ENCODE peak calls at places on chromosomes 11 and 22, in six cellular contexts. Z is lower leg skin; O is AG10803; W is CD8-positive, alpha-beta T cell; J is A549; D is tibial artery. X is an unnamed sample.

GRCh38 chr11:73143126-73143838 is 1.2 kb upstream of the FCHSD2 start:
- DNase-seq in Z (peak), O (no peak), W (no peak), J (no peak), D (no peak), X (no peak)

GRCh38 chr11:27718853-27719574 is 18.8 kb upstream of the BDNF start:
- DNase-seq in Z (no peak), O (peak), W (no peak), J (peak), D (peak), X (peak)

GRCh38 chr11:2302280-2302843 is 549 bp downstream of the TSPAN32 start:
- DNase-seq in Z (peak), O (no peak), W (no peak), J (no peak), D (no peak), X (no peak)

GRCh38 chr11:45657496-45658260 is 7.7 kb downstream of the CHST1 start:
- DNase-seq in Z (peak), O (no peak), W (no peak), J (no peak), D (no peak), X (no peak)

GRCh38 chr11:78419327-78419726 is 1.7 kb upstream of the GAB2 start:
- DNase-seq in Z (peak), O (peak), W (no peak), J (peak), D (peak), X (peak)

GRCh38 chr11:88338223-88338661 is 706 bp upstream of the CTSC start:
- DNase-seq in Z (no peak), O (peak), W (peak), J (peak), D (peak), X (peak)

GRCh38 chr11:124669193-124669592 is 4.3 kb downstream of the SIAE start:
- DNase-seq in Z (no peak), O (peak), W (peak), J (peak), D (no peak), X (peak)

GRCh38 chr11:100739636-100740035 is 52.5 kb downstream of the ARHGAP42 start:
- DNase-seq in Z (no peak), O (peak), W (no peak), J (no peak), D (no peak), X (peak)

GRCh38 chr11:8282621-8283509 is 19.2 kb upstream of the LMO1 start:
- DNase-seq in Z (peak), O (no peak), W (no peak), J (no peak), D (peak), X (no peak)

GRCh38 chr22:40621309-40622151 is 15.0 kb downstream of the MRTFA start:
- DNase-seq in Z (no peak), O (no peak), W (no peak), J (no peak), D (no peak), X (no peak)

GRCh38 chr11:93290061-93290460 is 40.5 kb upstream of the DEUP1 start:
- DNase-seq in Z (no peak), O (no peak), W (no peak), J (no peak), D (no peak), X (no peak)

GRCh38 chr11:76637491-76638266 is 32.9 kb downstream of the LRRC32 start:
- DNase-seq in Z (peak), O (no peak), W (no peak), J (no peak), D (peak), X (no peak)

GRCh38 chr11:44261800-44262591 is 47.9 kb downstream of the ALX4 start:
- DNase-seq in Z (peak), O (no peak), W (no peak), J (no peak), D (no peak), X (no peak)

GRCh38 chr11:33701831-33702230 is 1.2 kb upstream of the C11orf91 start:
- DNase-seq in Z (no peak), O (peak), W (no peak), J (no peak), D (no peak), X (peak)

GRCh38 chr22:36904260-36904659 is 9.2 kb upstream of the CSF2RB start:
- DNase-seq in Z (no peak), O (no peak), W (no peak), J (no peak), D (no peak), X (no peak)

GRCh38 chr22:26333088-26333800 is 95.8 kb upstream of the ASPHD2 start:
- DNase-seq in Z (no peak), O (no peak), W (no peak), J (no peak), D (no peak), X (no peak)

GRCh38 chr22:49959782-49960158 is 802 bp upstream of the PIM3 start:
- DNase-seq in Z (no peak), O (peak), W (no peak), J (no peak), D (peak), X (no peak)

GRCh38 chr22:19811811-19812771 is 42.6 kb downstream of the GNB1L start:
- DNase-seq in Z (peak), O (no peak), W (no peak), J (no peak), D (peak), X (no peak)

GRCh38 chr22:31137721-31138120 is 2.6 kb downstream of the PLA2G3 start:
- DNase-seq in Z (no peak), O (no peak), W (no peak), J (no peak), D (no peak), X (no peak)

GRCh38 chr11:63504054-63504453 is 1.8 kb upstream of the LGALS12 start:
- DNase-seq in Z (no peak), O (no peak), W (no peak), J (no peak), D (no peak), X (no peak)

GRCh38 chr11:70501933-70502540 is 103.7 kb downstream of the CTTN start:
- DNase-seq in Z (no peak), O (no peak), W (no peak), J (no peak), D (no peak), X (no peak)

GRCh38 chr11:59666969-59667368 is 1.9 kb downstream of the PATL1 start:
- DNase-seq in Z (no peak), O (peak), W (no peak), J (no peak), D (no peak), X (peak)

DNA sequence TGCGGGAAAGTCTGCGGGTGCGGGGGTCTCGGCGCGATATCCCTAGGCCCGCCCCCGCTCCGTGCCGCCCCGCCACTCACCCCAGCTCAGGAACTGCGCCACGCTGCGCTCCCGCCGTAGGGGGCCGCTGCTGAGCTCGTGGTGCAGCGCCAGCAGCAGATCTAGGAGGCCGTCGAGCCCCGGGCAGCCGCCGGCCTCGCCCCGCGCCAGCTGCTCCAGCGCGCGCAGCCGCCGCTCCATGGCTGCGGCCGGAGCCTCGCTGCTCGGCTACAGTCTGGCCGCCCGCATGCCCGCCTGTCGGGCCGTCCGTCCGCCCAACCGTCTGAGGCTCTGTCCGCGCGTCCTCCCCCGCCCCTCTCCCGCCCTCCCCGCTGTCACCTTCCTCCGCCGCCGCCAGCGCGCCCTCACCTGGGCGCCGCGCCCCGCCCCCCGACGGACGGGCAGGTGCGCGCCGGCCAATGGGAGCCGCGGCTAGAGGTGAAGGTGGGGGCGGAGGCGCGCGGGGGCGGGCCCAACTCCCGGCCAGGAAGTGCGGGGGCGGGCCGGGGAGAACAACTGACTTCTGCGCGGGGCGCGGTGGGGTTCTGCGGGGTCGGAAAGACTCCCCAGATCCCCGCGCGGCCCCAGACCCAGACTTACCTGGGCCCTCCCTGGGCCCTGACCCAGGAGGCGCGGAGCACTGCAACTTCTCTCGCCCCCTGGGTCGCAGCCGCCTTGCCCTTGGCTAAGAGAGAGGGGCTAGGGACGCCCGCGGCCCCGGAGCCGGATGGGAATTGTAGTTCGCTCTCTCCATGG is at the start of gene CDC42BPG:
- DNase-seq in Z (no peak), O (peak), W (peak), J (peak), D (no peak), X (peak)
- H3K4me3 ChIP-seq in Z (peak), O (no peak), W (peak), J (peak), D (peak), X (peak)

GRCh38 chr11:131628739-131629138 is 258.3 kb downstream of the NTM start:
- DNase-seq in Z (no peak), O (no peak), W (no peak), J (no peak), D (no peak), X (no peak)

GRCh38 chr11:131633978-131634377 is 263.6 kb downstream of the NTM start:
- DNase-seq in Z (no peak), O (peak), W (no peak), J (no peak), D (no peak), X (no peak)

GRCh38 chr11:131626761-131627160 is 256.3 kb downstream of the NTM start:
- DNase-seq in Z (no peak), O (no peak), W (no peak), J (no peak), D (no peak), X (no peak)

GRCh38 chr11:131632971-131633370 is 262.6 kb downstream of the NTM start:
- DNase-seq in Z (no peak), O (no peak), W (no peak), J (no peak), D (no peak), X (no peak)

DNA sequence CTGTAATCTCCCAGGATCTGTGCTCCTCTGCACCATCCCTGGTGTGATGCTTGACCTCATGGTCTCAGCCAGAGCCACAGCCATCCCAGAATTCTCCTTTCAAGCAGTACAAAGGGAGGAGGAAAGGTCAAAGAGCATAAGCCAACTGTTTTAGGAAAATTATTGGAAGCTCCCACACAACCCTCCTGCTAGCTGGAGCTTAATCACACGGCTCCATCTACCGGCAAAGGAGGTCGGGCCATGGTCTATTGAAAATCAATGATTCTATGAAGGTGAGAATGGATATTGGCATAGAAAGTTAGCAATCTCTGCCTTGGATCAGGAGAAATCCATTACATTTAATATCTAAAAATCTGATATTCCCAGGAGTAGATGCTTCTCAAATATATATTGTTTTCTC is 259.5 kb downstream of the NTM start:
- DNase-seq in Z (no peak), O (no peak), W (no peak), J (no peak), D (no peak), X (no peak)
- TF ChIP-seq CTCF in Z (no peak), O (peak), W (no peak), J (no peak), D (no peak), X (peak)

DNA sequence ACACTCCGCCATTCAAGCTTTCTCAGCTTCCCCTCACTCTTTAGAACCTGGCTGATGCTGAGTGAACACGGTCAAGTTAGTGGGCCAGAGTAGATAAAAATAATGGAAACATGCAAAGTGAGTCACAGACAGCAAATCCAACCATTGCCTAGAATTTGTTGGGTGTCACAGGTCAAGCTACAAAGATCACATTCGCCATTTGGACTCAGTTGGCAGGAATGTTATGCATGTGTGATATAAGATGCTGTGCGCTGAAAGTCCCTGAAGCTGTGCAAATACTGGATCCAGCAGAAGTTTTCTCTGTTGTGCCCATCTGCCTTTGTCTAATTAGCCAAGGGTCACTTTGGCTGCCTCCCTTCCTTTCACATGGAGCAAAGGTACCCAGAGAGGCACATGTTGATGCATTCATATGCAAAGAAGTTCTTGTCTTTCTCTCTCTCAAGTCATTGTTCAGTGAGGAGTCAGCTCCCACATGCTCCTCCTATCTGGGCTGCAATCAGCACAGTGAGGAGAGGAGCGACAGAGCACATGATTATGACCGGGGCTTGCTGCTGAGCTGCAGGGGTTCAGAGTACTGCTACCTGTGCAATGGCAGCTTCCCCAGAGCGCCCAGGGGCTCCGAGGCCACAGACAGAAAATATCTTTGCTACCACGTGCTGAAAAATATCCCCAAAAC is 39.7 kb downstream of the FLI1 start:
- DNase-seq in Z (peak), O (no peak), W (no peak), J (no peak), D (no peak), X (peak)
- H3K4me3 ChIP-seq in Z (no peak), O (no peak), W (no peak), J (no peak), D (no peak), X (no peak)

GRCh38 chr11:121031167-121031566 is 7.3 kb downstream of the TBCEL start:
- DNase-seq in Z (no peak), O (no peak), W (no peak), J (no peak), D (no peak), X (no peak)

GRCh38 chr11:121035169-121035755 is 11.4 kb downstream of the TBCEL start:
- DNase-seq in Z (no peak), O (peak), W (no peak), J (no peak), D (no peak), X (no peak)

GRCh38 chr11:121033635-121034034 is 9.7 kb downstream of the TBCEL start:
- DNase-seq in Z (no peak), O (no peak), W (no peak), J (no peak), D (no peak), X (no peak)

GRCh38 chr11:121029813-121030445 is 6.0 kb downstream of the TBCEL start:
- DNase-seq in Z (no peak), O (no peak), W (no peak), J (no peak), D (no peak), X (no peak)

DNA sequence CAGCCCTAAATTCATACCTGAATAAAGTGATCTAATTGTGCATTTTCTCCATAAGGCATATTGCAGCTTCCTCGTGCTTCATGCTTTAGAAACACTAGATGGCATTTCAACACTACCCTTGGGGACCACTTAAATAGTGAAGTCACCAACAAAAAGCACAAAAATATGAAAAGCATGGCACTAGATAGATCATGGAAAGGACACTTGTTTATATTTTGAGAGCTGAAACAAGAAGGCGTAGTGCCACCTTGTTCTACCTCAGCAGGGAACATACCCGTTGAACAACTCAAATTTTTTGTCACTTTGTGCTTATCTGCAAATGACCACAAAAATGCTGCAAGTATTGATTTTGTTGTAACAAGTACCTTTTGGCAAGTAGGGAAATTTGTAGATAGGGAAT is 8.6 kb downstream of the TBCEL start:
- DNase-seq in Z (no peak), O (no peak), W (no peak), J (no peak), D (no peak), X (no peak)
- TF ChIP-seq CTCF in Z (no peak), O (no peak), W (no peak), J (no peak), D (no peak), X (no peak)

GRCh38 chr11:131649861-131650260 is 279.4 kb downstream of the NTM start:
- DNase-seq in Z (no peak), O (no peak), W (no peak), J (no peak), D (no peak), X (no peak)
- H3K4me3 ChIP-seq in Z (no peak), O (no peak), W (no peak), J (no peak), D (no peak), X (no peak)

DNA sequence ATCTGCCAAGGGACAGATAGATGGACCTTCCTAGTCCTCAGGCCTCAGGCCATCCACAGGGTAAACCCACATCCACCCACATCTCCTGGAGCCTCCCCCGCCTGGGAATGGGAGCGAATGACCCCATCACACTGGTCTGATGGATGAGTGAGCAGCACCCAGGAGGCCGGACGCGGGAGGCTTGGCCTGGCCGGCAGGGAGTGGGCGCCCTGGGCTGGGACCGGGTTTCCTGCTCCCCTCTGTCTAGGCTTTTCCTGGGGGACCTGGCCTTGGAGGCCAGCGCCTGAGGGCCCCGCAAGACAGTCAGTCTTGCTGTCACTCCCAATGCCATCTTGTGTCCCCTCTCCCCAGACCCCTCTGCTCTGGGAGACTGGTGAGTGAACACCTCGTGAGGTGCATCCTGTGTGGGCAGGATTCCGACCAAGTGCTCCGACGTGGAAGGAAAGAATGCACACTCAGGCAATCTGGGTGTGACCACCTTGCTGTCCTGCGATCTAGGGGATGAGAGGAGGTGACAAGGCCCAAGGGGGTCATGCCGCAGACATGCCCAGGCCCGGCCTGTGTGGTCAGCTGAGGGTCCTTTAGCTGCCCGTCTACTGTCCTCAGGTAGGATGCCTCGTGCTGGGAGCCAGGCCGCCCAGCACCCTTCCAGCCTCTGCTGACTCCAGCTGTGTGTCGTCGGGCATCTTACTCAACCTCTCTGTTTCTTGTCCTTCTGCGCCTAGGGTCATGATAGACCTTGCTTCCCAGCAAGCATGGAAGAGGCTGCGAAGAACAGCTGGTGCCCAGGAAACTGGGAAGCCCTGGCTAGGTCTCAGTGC is 26.5 kb upstream of the WNT7B start:
- DNase-seq in Z (no peak), O (no peak), W (no peak), J (no peak), D (peak), X (no peak)
- TF ChIP-seq CTCF in Z (no peak), O (no peak), W (no peak), J (no peak), D (no peak), X (no peak)

GRCh38 chr22:28222976-28223375 is 303.9 kb upstream of the PITPNB start:
- DNase-seq in Z (no peak), O (peak), W (no peak), J (no peak), D (no peak), X (peak)
- H3K4me3 ChIP-seq in Z (no peak), O (no peak), W (no peak), J (no peak), D (no peak), X (no peak)

X was measured in astrocyte of the spinal cord.